ENCODE peak calls at places on chromosomes 4 and X, in four cellular contexts. I is effector CD8-positive, alpha-beta T cell; U is NCI-H1105; Z is amniotic stem cell. L is an unnamed sample.

GRCh38 chr4:31984872-31985271 is 1264.7 kb downstream of the PCDH7 start:
- DNase-seq in I (no peak), U (no peak), Z (no peak), L (no peak)

GRCh38 chr4:145061325-145061920 is 36.6 kb downstream of the ANAPC10 start:
- DNase-seq in I (no peak), U (peak; percentile 14), Z (peak; percentile 7), L (peak; percentile 35)

GRCh38 chr4:17544831-17545234 is 29.9 kb downstream of the CLRN2 start:
- DNase-seq in U (peak; percentile 35), I (no peak), Z (no peak), L (no peak)

GRCh38 chrX:149829751-149830191 is 48.0 kb downstream of the MAGEA9 start:
- DNase-seq in I (peak; percentile 1), U (no peak), Z (no peak), L (no peak)

GRCh38 chrX:24259544-24260240 is 54.2 kb downstream of the SUPT20HL2 start:
- DNase-seq in U (peak; percentile 3), Z (peak; percentile 50), I (no peak), L (no peak)

GRCh38 chr4:176383273-176384077 is 63.7 kb downstream of the SPCS3 start:
- DNase-seq in U (no peak), I (no peak), Z (no peak), L (no peak)

GRCh38 chr4:120842046-120842445 is 80.5 kb downstream of the PRDM5 start:
- DNase-seq in U (no peak), Z (no peak), I (no peak), L (peak; percentile 45)

GRCh38 chr4:26822546-26822945 is 38.1 kb upstream of the STIM2 start:
- DNase-seq in I (no peak), U (no peak), Z (no peak), L (no peak)

GRCh38 chr4:98027827-98028226 is 115.4 kb downstream of the STPG2 start:
- DNase-seq in I (no peak), U (no peak), Z (no peak), L (no peak)

GRCh38 chr4:76558391-76559235 is 123.6 kb downstream of the SHROOM3 start:
- DNase-seq in Z (no peak), U (no peak), I (no peak), L (no peak)

GRCh38 chr4:14559641-14560040 is 442.6 kb upstream of the CPEB2 start:
- DNase-seq in I (no peak), Z (no peak), U (no peak), L (no peak)

GRCh38 chr4:154643493-154643892 is 31.0 kb upstream of the FGG start:
- DNase-seq in U (no peak), I (no peak), Z (no peak), L (no peak)

GRCh38 chr4:8697826-8698225 is 105.3 kb downstream of the CPZ start:
- DNase-seq in U (no peak), I (no peak), Z (no peak), L (no peak)

GRCh38 chr4:139886798-139887197 is 221.2 kb downstream of the MGST2 start:
- DNase-seq in I (no peak), Z (no peak), U (no peak), L (no peak)

GRCh38 chr4:110183643-110184042 is 14.8 kb downstream of the ELOVL6 start:
- DNase-seq in I (no peak), U (no peak), Z (no peak), L (no peak)

GRCh38 chr4:98092833-98093439 is 50.3 kb downstream of the STPG2 start:
- DNase-seq in U (no peak), Z (no peak), I (no peak), L (peak; percentile 3)

GRCh38 chrX:110964761-110965160 is 131.2 kb upstream of the PAK3 start:
- DNase-seq in I (no peak), U (peak; percentile 54), Z (no peak), L (no peak)

GRCh38 chrX:132086717-132087116 is 41.1 kb downstream of the FRMD7 start:
- DNase-seq in I (no peak), U (no peak), Z (peak; percentile 37), L (no peak)

GRCh38 chrX:52271212-52271611 is 86.5 kb downstream of the MAGED4 start:
- DNase-seq in I (no peak), Z (no peak), U (no peak), L (no peak)

GRCh38 chr4:27357283-27357682 is 496.6 kb downstream of the STIM2 start:
- DNase-seq in U (no peak), Z (no peak), I (no peak), L (no peak)

GRCh38 chr4:98828801-98829200 is 100.1 kb downstream of the EIF4E start:
- DNase-seq in I (no peak), U (no peak), Z (no peak), L (no peak)

GRCh38 chr4:113758361-113758760 is 3.2 kb downstream of the CAMK2D start:
- DNase-seq in I (no peak), U (no peak), Z (no peak), L (peak; percentile 29)

GRCh38 chr4:5750052-5750950 is 39.3 kb downstream of the EVC start:
- DNase-seq in I (no peak), Z (no peak), U (no peak), L (peak; percentile 66)

GRCh38 chr4:21117771-21118170 is 417.5 kb downstream of the PACRGL start:
- DNase-seq in U (no peak), I (no peak), Z (no peak), L (no peak)

GRCh38 chr4:53514509-53514908 is 76.8 kb downstream of the LNX1 start:
- DNase-seq in Z (no peak), I (no peak), U (no peak), L (no peak)

GRCh38 chr4:146643812-146644401 is 5.2 kb downstream of the POU4F2 start:
- DNase-seq in Z (no peak), I (no peak), U (no peak), L (peak; percentile 14)

GRCh38 chr4:31039382-31039781 is 319.2 kb downstream of the PCDH7 start:
- DNase-seq in I (no peak), U (no peak), Z (no peak), L (no peak)

GRCh38 chr4:184649971-184650855 is 675 bp downstream of the PRIMPOL start:
- DNase-seq in U (no peak), I (no peak), Z (no peak), L (no peak)

GRCh38 chrX:40459576-40460158 is 121.1 kb upstream of the ATP6AP2 start:
- DNase-seq in U (no peak), I (no peak), Z (no peak), L (no peak)

GRCh38 chr4:14180983-14181601 is 553.6 kb upstream of the BOD1L1 start:
- DNase-seq in Z (no peak), U (peak; percentile 6), I (no peak), L (no peak)

GRCh38 chrX:39896951-39897740 is 200.6 kb downstream of the BCOR start:
- DNase-seq in Z (peak; percentile 36), U (no peak), I (no peak), L (no peak)

GRCh38 chr4:476501-476900 is 22.5 kb downstream of the ZNF721 start:
- DNase-seq in U (no peak), Z (no peak), I (no peak), L (no peak)

GRCh38 chr4:166435449-166435848 is 562.4 kb downstream of the TLL1 start:
- DNase-seq in U (no peak), Z (no peak), I (no peak), L (peak; percentile 15)

GRCh38 chr4:84672177-84672576 is 89.2 kb downstream of the CDS1 start:
- DNase-seq in U (no peak), Z (no peak), I (no peak), L (no peak)

GRCh38 chrX:73850124-73851013 is 287.4 kb downstream of the CHIC1 start:
- DNase-seq in U (peak; percentile 0), Z (no peak), I (no peak), L (no peak)

GRCh38 chr4:8165374-8165896 is 6.8 kb upstream of the ABLIM2 start:
- DNase-seq in Z (no peak), I (no peak), U (no peak), L (no peak)

GRCh38 chrX:83984961-83985360 is 124.0 kb downstream of the CYLC1 start:
- DNase-seq in Z (no peak), U (no peak), I (no peak), L (no peak)

GRCh38 chr4:76993787-76994641 is 44.5 kb downstream of the SEPTIN11 start:
- DNase-seq in U (no peak), I (peak; percentile 21), Z (no peak), L (no peak)

GRCh38 chr4:78225236-78225635 is 168.1 kb downstream of the FRAS1 start:
- DNase-seq in U (no peak), I (no peak), Z (no peak), L (no peak)

GRCh38 chrX:69968956-69969355 is 80.8 kb downstream of the AWAT2 start:
- DNase-seq in I (no peak), U (peak; percentile 0), Z (no peak), L (no peak)

L was measured in HFF-Myc.